ENCODE peak calls at places on chromosomes 1 and 21, in five cellular contexts. S, H, Z, E and V are unnamed samples.

GRCh38 chr1:205535096-205535495 is 30.6 kb downstream of the CDK18 start:
- DNase-seq in H (no peak), E (no peak), S (no peak), Z (no peak), V (no peak)

GRCh38 chr1:30525631-30525979 is 197.8 kb downstream of the MATN1 start:
- DNase-seq in Z (no peak), S (no peak), E (no peak), H (peak; percentile 0), V (no peak)

GRCh38 chr1:166839600-166840308 is 479 bp downstream of the POGK start:
- DNase-seq in E (peak; percentile 37), Z (peak; percentile 67), H (peak; percentile 42), S (peak; percentile 40), V (no peak)

GRCh38 chr1:1431006-1431844 is 4.3 kb upstream of the VWA1 start:
- DNase-seq in H (peak; percentile 28), E (no peak), Z (peak; percentile 40), S (no peak), V (no peak)

GRCh38 chr21:26945916-26946315 is 21.0 kb downstream of the ADAMTS5 start:
- DNase-seq in H (no peak), S (peak; percentile 44), Z (peak; percentile 14), E (no peak), V (no peak)

GRCh38 chr1:3049905-3050304 is 19.1 kb upstream of the PRDM16 start:
- DNase-seq in Z (no peak), E (no peak), S (no peak), H (peak; percentile 5), V (no peak)

GRCh38 chr1:149927535-149928387 is at the start of gene SF3B4:
- DNase-seq in S (peak; percentile 94), Z (peak; percentile 98), E (peak; percentile 95), H (peak; percentile 95), V (peak; percentile 74)

GRCh38 chr1:6267686-6268281 is 6.9 kb upstream of the GPR153 start:
- DNase-seq in S (no peak), E (no peak), H (no peak), Z (no peak), V (no peak)

GRCh38 chr1:36109041-36109679 is 15.9 kb downstream of the COL8A2 start:
- DNase-seq in Z (no peak), S (peak; percentile 92), H (no peak), E (no peak), V (no peak)

GRCh38 chr1:184156521-184157395 is 105.2 kb downstream of the TSEN15 start:
- DNase-seq in S (peak; percentile 77), Z (no peak), H (no peak), E (no peak), V (no peak)

GRCh38 chr1:56034222-56034621 is 545.1 kb downstream of the PLPP3 start:
- DNase-seq in E (no peak), H (no peak), S (peak; percentile 22), Z (no peak), V (no peak)

GRCh38 chr1:203283597-203283996 is 21.7 kb upstream of the BTG2 start:
- DNase-seq in Z (no peak), H (peak; percentile 11), E (no peak), S (no peak), V (no peak)

GRCh38 chr1:54810144-54810942 is 9.2 kb upstream of the TTC22 start:
- DNase-seq in Z (peak; percentile 86), H (peak; percentile 43), E (peak; percentile 48), S (peak; percentile 57), V (no peak)

GRCh38 chr1:219931033-219931432 is 2.7 kb upstream of the SLC30A10 start:
- DNase-seq in Z (peak; percentile 47), E (no peak), H (no peak), S (no peak), V (no peak)

GRCh38 chr1:186082235-186082937 is 292.7 kb downstream of the TPR start:
- DNase-seq in S (peak; percentile 89), E (peak; percentile 96), Z (peak; percentile 69), H (peak; percentile 50), V (peak; percentile 43)

GRCh38 chr1:153538315-153538821 is 2.4 kb downstream of the S100A5 start:
- DNase-seq in H (peak; percentile 34), S (peak; percentile 73), Z (peak; percentile 39), E (peak; percentile 16), V (no peak)

GRCh38 chr1:226549094-226549936 is 751 bp downstream of the STUM start:
- DNase-seq in H (no peak), E (no peak), S (no peak), Z (peak; percentile 65), V (no peak)

GRCh38 chr1:23593556-23594148 is 34.4 kb upstream of the ID3 start:
- DNase-seq in Z (no peak), S (peak; percentile 85), H (peak; percentile 83), E (peak; percentile 48), V (no peak)

GRCh38 chr1:83996621-83997020 is 2.3 kb downstream of the TTLL7 start:
- DNase-seq in Z (no peak), H (no peak), S (peak; percentile 74), E (no peak), V (no peak)

GRCh38 chr1:44112486-44112885 is 6.1 kb upstream of the KLF17 start:
- DNase-seq in Z (no peak), H (no peak), S (peak; percentile 50), E (no peak), V (no peak)

GRCh38 chr1:233105225-233105624 is 154.8 kb downstream of the NTPCR start:
- DNase-seq in H (no peak), S (no peak), E (no peak), Z (no peak), V (no peak)

GRCh38 chr1:216566809-216567208 is 143.6 kb upstream of the USH2A start:
- DNase-seq in H (no peak), S (peak; percentile 1), Z (no peak), E (no peak), V (no peak)

GRCh38 chr1:172599912-172600311 is 59.0 kb upstream of the FASLG start:
- DNase-seq in S (no peak), H (no peak), Z (no peak), E (no peak), V (no peak)

GRCh38 chr1:30894508-30894973 is 14.0 kb downstream of the SDC3 start:
- DNase-seq in H (no peak), S (no peak), E (no peak), Z (no peak), V (no peak)

GRCh38 chr1:24769656-24770651 is 24.7 kb downstream of the CLIC4 start:
- DNase-seq in S (peak; percentile 97), Z (no peak), H (no peak), E (peak; percentile 86), V (peak; percentile 89)